ENCODE peak calls at places on chromosomes 7 and 10, in nine cellular contexts. P is mucosa of descending colon, N is AG08396, B is NCI-H2171, V is endothelial cell, H is fibroblast of gingiva, C is body of pancreas, Y is left kidney, T is posterior cingulate gyrus. A is an unnamed sample.
A peak's percentile ranks its signal among the peaks of the same experiment; 100 is the strongest.

GRCh38 chr10:48412081-48412480 is 105.6 kb downstream of the MAPK8 start:
- DNase-seq in B (no peak), N (no peak), H (no peak), V (no peak), Y (no peak), P (no peak), T (no peak), C (no peak), A (no peak)

GRCh38 chr7:77940647-77941046 is 142.1 kb downstream of the PHTF2 start:
- DNase-seq in T (no peak), H (peak; percentile 30), N (peak; percentile 20), B (peak; percentile 46), V (peak; percentile 18), Y (peak; percentile 49), P (no peak), C (peak; percentile 18), A (peak; percentile 68)

GRCh38 chr7:87231243-87231642 is 11.7 kb upstream of the TMEM243 start:
- DNase-seq in P (no peak), T (peak; percentile 42), C (peak; percentile 67), N (no peak), Y (no peak), H (no peak), V (no peak), B (no peak), A (no peak)

GRCh38 chr7:131302876-131303707 is 24.6 kb upstream of the MKLN1 start:
- DNase-seq in C (peak; percentile 58), B (no peak), Y (peak; percentile 37), P (peak; percentile 31), H (no peak), T (peak; percentile 47), V (peak; percentile 11), N (peak; percentile 33), A (no peak)

GRCh38 chr7:2796358-2797352 is 47.5 kb downstream of the GNA12 start:
- DNase-seq in N (peak; percentile 67), P (no peak), T (no peak), B (no peak), C (no peak), V (no peak), H (peak; percentile 94), Y (no peak), A (no peak)

GRCh38 chr10:126373137-126373536 is 15.1 kb downstream of the ADAM12 start:
- DNase-seq in V (no peak), C (no peak), P (peak; percentile 44), N (no peak), T (no peak), Y (no peak), B (no peak), H (peak; percentile 31), A (no peak)

GRCh38 chr10:29239569-29240472 is 49.0 kb upstream of the LYZL1 start:
- DNase-seq in H (no peak), V (peak; percentile 56), T (no peak), N (no peak), P (no peak), B (no peak), Y (peak; percentile 26), C (no peak), A (peak; percentile 64)

GRCh38 chr10:89281606-89282395 is 20.0 kb upstream of the IFIT2 start:
- DNase-seq in N (no peak), B (no peak), T (no peak), P (no peak), H (peak; percentile 50), C (no peak), V (no peak), Y (no peak), A (no peak)

GRCh38 chr10:86970152-86970886 is 2.0 kb downstream of the ADIRF start:
- DNase-seq in T (no peak), N (peak; percentile 89), H (peak; percentile 84), V (no peak), Y (no peak), B (no peak), C (peak; percentile 65), P (peak; percentile 68), A (no peak)

GRCh38 chr7:79668292-79668691 is 214.8 kb upstream of the MAGI2 start:
- DNase-seq in H (no peak), B (no peak), N (no peak), P (no peak), T (no peak), V (no peak), Y (no peak), C (no peak), A (no peak)

A was measured in A673.